ENCODE peak calls at places on chromosomes 12 and 14, in seven cellular contexts. One of them, this sample, is unnamed. For H3K36me3, the result is how much of the 10 kb centered on the place peaks cover.

GRCh38 chr14:22875003-22875747 is 3.6 kb downstream of the LRP10 start:
- DNase-seq in mammary epithelial cell: no peak
- DNase-seq in CD8-positive, alpha-beta memory T cell: no peak
- DNase-seq in heart left ventricle: no peak
- DNase-seq in hepatocyte: no peak
- DNase-seq in esophagus squamous epithelium: no peak
- DNase-seq in brain microvascular endothelial cell: no peak
- DNase-seq in this sample: no peak

GRCh38 chr14:22386924-22387775 is 201.9 kb downstream of the DAD1 start:
- DNase-seq in CD8-positive, alpha-beta memory T cell: no peak
- DNase-seq in mammary epithelial cell: peak
- DNase-seq in brain microvascular endothelial cell: peak
- DNase-seq in heart left ventricle: peak
- DNase-seq in esophagus squamous epithelium: no peak
- DNase-seq in hepatocyte: peak
- DNase-seq in this sample: peak

GRCh38 chr14:101115652-101116051 is 212.1 kb upstream of the RTL1 start:
- DNase-seq in heart left ventricle: no peak
- DNase-seq in hepatocyte: no peak
- DNase-seq in CD8-positive, alpha-beta memory T cell: no peak
- DNase-seq in mammary epithelial cell: no peak
- DNase-seq in brain microvascular endothelial cell: no peak
- DNase-seq in esophagus squamous epithelium: no peak
- DNase-seq in this sample: no peak

GRCh38 chr12:54734196-54734950 is 86.2 kb upstream of the DCD start:
- DNase-seq in esophagus squamous epithelium: no peak
- DNase-seq in hepatocyte: peak
- DNase-seq in CD8-positive, alpha-beta memory T cell: no peak
- DNase-seq in mammary epithelial cell: no peak
- DNase-seq in heart left ventricle: no peak
- DNase-seq in brain microvascular endothelial cell: no peak
- DNase-seq in this sample: no peak

GRCh38 chr12:130299574-130299973 is 38.1 kb upstream of the PIWIL1 start:
- DNase-seq in CD8-positive, alpha-beta memory T cell: no peak
- DNase-seq in hepatocyte: no peak
- DNase-seq in brain microvascular endothelial cell: no peak
- DNase-seq in esophagus squamous epithelium: no peak
- DNase-seq in mammary epithelial cell: no peak
- DNase-seq in heart left ventricle: no peak
- DNase-seq in this sample: no peak

GRCh38 chr14:68342216-68342615 is 450.7 kb downstream of the ZFP36L1 start:
- DNase-seq in hepatocyte: no peak
- DNase-seq in brain microvascular endothelial cell: no peak
- DNase-seq in heart left ventricle: no peak
- DNase-seq in mammary epithelial cell: no peak
- DNase-seq in CD8-positive, alpha-beta memory T cell: no peak
- DNase-seq in esophagus squamous epithelium: no peak
- DNase-seq in this sample: no peak

GRCh38 chr12:128690641-128691040 is 133.1 kb downstream of the SLC15A4 start:
- DNase-seq in hepatocyte: no peak
- DNase-seq in mammary epithelial cell: no peak
- DNase-seq in esophagus squamous epithelium: no peak
- DNase-seq in heart left ventricle: no peak
- DNase-seq in CD8-positive, alpha-beta memory T cell: no peak
- DNase-seq in brain microvascular endothelial cell: no peak
- DNase-seq in this sample: no peak

GRCh38 chr12:93154753-93155475 is 222.8 kb upstream of the NUDT4 start:
- DNase-seq in CD8-positive, alpha-beta memory T cell: no peak
- DNase-seq in brain microvascular endothelial cell: no peak
- DNase-seq in esophagus squamous epithelium: no peak
- DNase-seq in mammary epithelial cell: no peak
- DNase-seq in heart left ventricle: no peak
- DNase-seq in hepatocyte: peak
- DNase-seq in this sample: peak

GRCh38 chr14:35861204-35861868 is 35.2 kb downstream of the BRMS1L start:
- DNase-seq in brain microvascular endothelial cell: no peak
- DNase-seq in hepatocyte: no peak
- DNase-seq in mammary epithelial cell: no peak
- DNase-seq in esophagus squamous epithelium: no peak
- DNase-seq in CD8-positive, alpha-beta memory T cell: no peak
- DNase-seq in heart left ventricle: no peak
- DNase-seq in this sample: no peak

GRCh38 chr12:32462908-32463307 is 63.5 kb downstream of the FGD4 start:
- DNase-seq in heart left ventricle: no peak
- DNase-seq in mammary epithelial cell: no peak
- DNase-seq in esophagus squamous epithelium: no peak
- DNase-seq in CD8-positive, alpha-beta memory T cell: no peak
- DNase-seq in hepatocyte: no peak
- DNase-seq in brain microvascular endothelial cell: no peak
- DNase-seq in this sample: no peak

GRCh38 chr14:41607966-41608663 is 1.4 kb downstream of the LRFN5 start:
- DNase-seq in hepatocyte: peak
- DNase-seq in esophagus squamous epithelium: no peak
- DNase-seq in mammary epithelial cell: no peak
- DNase-seq in brain microvascular endothelial cell: no peak
- DNase-seq in heart left ventricle: no peak
- DNase-seq in CD8-positive, alpha-beta memory T cell: no peak
- DNase-seq in this sample: no peak

GRCh38 chr14:96405603-96406158 is 13.8 kb downstream of the AK7 start:
- DNase-seq in heart left ventricle: no peak
- DNase-seq in hepatocyte: no peak
- DNase-seq in mammary epithelial cell: no peak
- DNase-seq in esophagus squamous epithelium: no peak
- DNase-seq in brain microvascular endothelial cell: no peak
- DNase-seq in CD8-positive, alpha-beta memory T cell: no peak
- DNase-seq in this sample: no peak

DNA sequence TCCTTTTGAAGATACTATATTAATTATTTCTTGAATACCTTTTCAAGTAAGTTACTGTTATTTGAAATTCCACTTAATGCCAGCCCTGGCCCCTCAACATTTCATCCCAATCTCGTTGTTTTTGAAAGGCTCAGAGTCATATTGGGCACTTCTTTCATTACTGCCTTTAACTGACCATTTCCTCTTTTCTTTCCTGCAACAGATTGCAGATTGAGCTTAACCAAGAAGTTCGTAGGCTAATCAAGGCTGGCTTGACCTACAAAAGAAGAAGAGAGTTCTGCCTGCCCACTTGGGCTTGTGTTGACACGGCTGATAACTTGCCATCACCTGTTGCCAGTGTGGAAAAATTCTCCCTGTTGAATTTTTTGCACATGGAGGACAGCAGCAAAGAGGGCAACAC is 91.0 kb downstream of the FLRT2 start:
- DNase-seq in mammary epithelial cell: no peak
- DNase-seq in brain microvascular endothelial cell: no peak
- DNase-seq in CD8-positive, alpha-beta memory T cell: no peak
- DNase-seq in heart left ventricle: no peak
- DNase-seq in hepatocyte: no peak
- DNase-seq in esophagus squamous epithelium: no peak
- DNase-seq in this sample: no peak
- H3K36me3 ChIP-seq in mammary epithelial cell: under half
- H3K36me3 ChIP-seq in brain microvascular endothelial cell: under half
- H3K36me3 ChIP-seq in CD8-positive, alpha-beta memory T cell: under half
- H3K36me3 ChIP-seq in heart left ventricle: under half
- H3K36me3 ChIP-seq in hepatocyte: under half
- H3K36me3 ChIP-seq in esophagus squamous epithelium: under half
- H3K36me3 ChIP-seq in this sample: under half

DNA sequence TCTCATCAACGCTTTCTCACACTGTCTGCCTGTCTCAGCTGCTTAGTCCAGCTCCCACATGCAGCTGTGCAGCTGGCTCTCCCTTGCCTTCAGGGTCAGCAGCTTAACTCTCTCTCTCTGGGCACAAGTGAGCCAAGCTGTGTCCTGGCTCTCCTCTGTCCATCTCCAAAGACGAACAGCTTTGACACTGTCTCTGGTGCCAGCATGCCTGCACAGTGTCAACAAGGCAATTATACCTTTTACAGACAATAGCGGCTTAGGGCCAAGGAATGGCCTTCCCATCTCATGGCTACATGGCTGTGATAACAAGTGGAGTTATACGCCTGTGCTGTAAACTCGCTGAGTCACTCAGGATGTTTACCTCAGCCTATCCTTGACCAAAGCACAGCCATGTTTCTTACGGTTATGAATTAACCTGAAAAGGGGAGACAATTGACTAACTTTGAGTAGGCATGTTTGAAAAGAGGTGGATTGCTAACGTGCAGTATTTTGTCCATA is 38.4 kb upstream of the MANSC4 start:
- DNase-seq in brain microvascular endothelial cell: no peak
- DNase-seq in mammary epithelial cell: no peak
- DNase-seq in hepatocyte: no peak
- DNase-seq in CD8-positive, alpha-beta memory T cell: no peak
- DNase-seq in esophagus squamous epithelium: no peak
- DNase-seq in heart left ventricle: no peak
- DNase-seq in this sample: no peak
- H3K36me3 ChIP-seq in brain microvascular endothelial cell: under half
- H3K36me3 ChIP-seq in mammary epithelial cell: under half
- H3K36me3 ChIP-seq in hepatocyte: under half
- H3K36me3 ChIP-seq in CD8-positive, alpha-beta memory T cell: under half
- H3K36me3 ChIP-seq in esophagus squamous epithelium: under half
- H3K36me3 ChIP-seq in heart left ventricle: under half
- H3K36me3 ChIP-seq in this sample: under half

DNA sequence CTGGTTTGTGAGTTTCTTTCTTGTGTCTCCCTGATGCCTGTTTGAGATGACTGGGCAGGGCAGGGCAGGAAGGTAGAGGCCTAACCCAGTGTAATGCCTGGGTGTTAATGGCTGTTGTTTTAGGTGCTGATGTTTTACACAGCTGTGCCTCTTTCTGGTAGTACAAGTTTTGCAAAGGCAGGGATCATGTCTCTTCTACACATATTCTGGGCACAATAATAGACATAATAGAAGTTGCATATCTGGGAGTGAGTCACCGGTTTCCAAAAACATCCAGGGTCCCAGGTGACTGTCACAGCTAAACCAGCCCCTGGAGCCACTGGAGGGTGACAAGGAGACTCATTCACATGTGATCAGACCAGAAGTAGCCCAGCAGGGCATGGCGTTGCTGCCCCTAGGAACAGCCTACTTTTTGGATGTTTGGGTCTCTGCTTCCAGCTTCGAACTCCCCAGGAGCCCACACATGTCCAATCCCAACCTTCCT is 18.1 kb downstream of the TPCN1 start:
- DNase-seq in mammary epithelial cell: peak
- DNase-seq in heart left ventricle: no peak
- DNase-seq in hepatocyte: no peak
- DNase-seq in brain microvascular endothelial cell: no peak
- DNase-seq in esophagus squamous epithelium: no peak
- DNase-seq in CD8-positive, alpha-beta memory T cell: no peak
- DNase-seq in this sample: no peak
- H3K36me3 ChIP-seq in mammary epithelial cell: under half
- H3K36me3 ChIP-seq in heart left ventricle: half or more
- H3K36me3 ChIP-seq in hepatocyte: under half
- H3K36me3 ChIP-seq in brain microvascular endothelial cell: under half
- H3K36me3 ChIP-seq in esophagus squamous epithelium: under half
- H3K36me3 ChIP-seq in CD8-positive, alpha-beta memory T cell: under half
- H3K36me3 ChIP-seq in this sample: under half

DNA sequence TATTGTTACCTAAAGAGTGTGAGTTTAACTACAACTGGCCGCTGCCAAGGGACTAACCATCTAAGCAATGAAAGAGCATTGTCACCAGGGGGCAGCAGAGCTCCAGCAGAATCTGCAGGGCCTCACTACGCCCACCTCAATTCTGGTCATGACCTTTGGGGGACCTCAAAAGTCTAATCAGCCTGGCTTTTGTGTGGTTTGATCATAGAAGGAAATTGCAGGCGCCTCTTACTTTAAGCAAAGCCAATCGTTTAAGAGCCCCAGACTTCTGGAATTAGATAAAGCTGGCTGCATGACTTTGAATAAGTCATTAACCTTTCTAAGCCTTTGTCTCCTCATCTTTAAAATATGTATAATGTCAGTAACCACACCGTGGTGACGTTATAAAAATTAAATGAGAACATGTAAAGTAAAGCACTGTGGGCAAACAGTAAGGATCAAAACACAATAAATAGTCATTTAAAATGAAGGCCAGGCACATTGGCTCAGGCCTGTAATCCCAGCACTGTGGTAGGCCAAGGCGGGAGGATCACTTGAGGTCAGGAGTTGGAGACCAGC is 58.6 kb downstream of the TBX3 start:
- DNase-seq in esophagus squamous epithelium: no peak
- DNase-seq in mammary epithelial cell: peak
- DNase-seq in CD8-positive, alpha-beta memory T cell: no peak
- DNase-seq in heart left ventricle: peak
- DNase-seq in brain microvascular endothelial cell: peak
- DNase-seq in hepatocyte: peak
- DNase-seq in this sample: peak
- H3K36me3 ChIP-seq in esophagus squamous epithelium: under half
- H3K36me3 ChIP-seq in mammary epithelial cell: under half
- H3K36me3 ChIP-seq in CD8-positive, alpha-beta memory T cell: under half
- H3K36me3 ChIP-seq in heart left ventricle: under half
- H3K36me3 ChIP-seq in brain microvascular endothelial cell: under half
- H3K36me3 ChIP-seq in hepatocyte: under half
- H3K36me3 ChIP-seq in this sample: under half

GRCh38 chr12:14930299-14930698 is 8.0 kb downstream of the ERP27 start:
- DNase-seq in hepatocyte: no peak
- DNase-seq in heart left ventricle: no peak
- DNase-seq in CD8-positive, alpha-beta memory T cell: no peak
- DNase-seq in mammary epithelial cell: no peak
- DNase-seq in esophagus squamous epithelium: no peak
- DNase-seq in brain microvascular endothelial cell: peak
- DNase-seq in this sample: no peak

GRCh38 chr12:14931791-14932560 is 6.4 kb downstream of the ERP27 start:
- DNase-seq in CD8-positive, alpha-beta memory T cell: no peak
- DNase-seq in brain microvascular endothelial cell: no peak
- DNase-seq in esophagus squamous epithelium: no peak
- DNase-seq in heart left ventricle: no peak
- DNase-seq in hepatocyte: no peak
- DNase-seq in mammary epithelial cell: no peak
- DNase-seq in this sample: no peak

GRCh38 chr12:14934511-14934910 is 3.8 kb downstream of the ERP27 start:
- DNase-seq in brain microvascular endothelial cell: no peak
- DNase-seq in hepatocyte: no peak
- DNase-seq in CD8-positive, alpha-beta memory T cell: no peak
- DNase-seq in mammary epithelial cell: no peak
- DNase-seq in esophagus squamous epithelium: no peak
- DNase-seq in heart left ventricle: no peak
- DNase-seq in this sample: no peak

GRCh38 chr12:14928946-14929345 is 9.4 kb downstream of the ERP27 start:
- DNase-seq in hepatocyte: peak
- DNase-seq in brain microvascular endothelial cell: no peak
- DNase-seq in mammary epithelial cell: peak
- DNase-seq in esophagus squamous epithelium: no peak
- DNase-seq in heart left ventricle: no peak
- DNase-seq in CD8-positive, alpha-beta memory T cell: no peak
- DNase-seq in this sample: peak

GRCh38 chr12:14931359-14931758 is 7.0 kb downstream of the ERP27 start:
- DNase-seq in mammary epithelial cell: no peak
- DNase-seq in heart left ventricle: no peak
- DNase-seq in brain microvascular endothelial cell: no peak
- DNase-seq in esophagus squamous epithelium: no peak
- DNase-seq in CD8-positive, alpha-beta memory T cell: no peak
- DNase-seq in hepatocyte: no peak
- DNase-seq in this sample: no peak
- H3K36me3 ChIP-seq in mammary epithelial cell: under half
- H3K36me3 ChIP-seq in heart left ventricle: under half
- H3K36me3 ChIP-seq in brain microvascular endothelial cell: under half
- H3K36me3 ChIP-seq in esophagus squamous epithelium: under half
- H3K36me3 ChIP-seq in CD8-positive, alpha-beta memory T cell: half or more
- H3K36me3 ChIP-seq in hepatocyte: under half
- H3K36me3 ChIP-seq in this sample: under half

DNA sequence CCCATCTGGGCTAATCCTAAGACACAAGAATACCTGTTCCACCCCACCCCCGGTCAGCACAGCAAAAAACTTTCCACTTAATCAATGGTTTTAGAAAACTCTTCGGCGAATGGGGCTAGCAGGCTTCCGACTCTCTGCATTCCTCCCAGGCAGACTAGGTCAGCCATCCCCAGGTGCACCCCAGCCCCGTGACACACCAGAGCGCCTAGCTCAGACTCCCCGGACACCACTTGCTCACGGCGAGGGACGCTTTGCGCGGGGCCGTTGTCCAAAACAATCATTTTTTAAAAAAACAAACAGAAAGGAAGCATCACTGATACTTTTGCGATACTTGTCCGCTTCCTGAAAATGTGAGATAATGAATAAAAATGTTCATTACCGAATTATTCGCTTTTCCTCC is 73.3 kb downstream of the BCL11B start:
- DNase-seq in brain microvascular endothelial cell: no peak
- DNase-seq in mammary epithelial cell: no peak
- DNase-seq in hepatocyte: no peak
- DNase-seq in esophagus squamous epithelium: no peak
- DNase-seq in heart left ventricle: no peak
- DNase-seq in CD8-positive, alpha-beta memory T cell: no peak
- DNase-seq in this sample: no peak
- H3K36me3 ChIP-seq in brain microvascular endothelial cell: under half
- H3K36me3 ChIP-seq in mammary epithelial cell: under half
- H3K36me3 ChIP-seq in hepatocyte: under half
- H3K36me3 ChIP-seq in esophagus squamous epithelium: under half
- H3K36me3 ChIP-seq in heart left ventricle: under half
- H3K36me3 ChIP-seq in CD8-positive, alpha-beta memory T cell: under half
- H3K36me3 ChIP-seq in this sample: under half

This sample was measured in Caco-2.